ENCODE peak calls at places on chromosomes 5 and 9, in ten cellular contexts. S, R, L, Q, Z, B, M, G, D and O are unnamed samples.
A peak's percentile ranks its signal among the peaks of the same experiment; 100 is the strongest.

GRCh38 chr9:134324359-134325095 is 1.7 kb upstream of the RXRA start:
- DNase-seq in S (no peak), R (no peak), L (no peak), Q (no peak), Z (no peak), B (no peak), M (no peak), G (no peak), D (peak; percentile 51), O (peak; percentile 45)

GRCh38 chr5:107670927-107671741 is at the start of gene EFNA5:
- DNase-seq in S (peak; percentile 52), R (peak; percentile 45), L (peak; percentile 29), Q (peak; percentile 26), Z (no peak), B (peak; percentile 59), M (no peak), G (peak; percentile 77), D (peak; percentile 62), O (no peak)

GRCh38 chr9:127163409-127163808 is 41.0 kb upstream of the ANGPTL2 start:
- DNase-seq in S (peak; percentile 28), R (no peak), L (no peak), Q (no peak), Z (no peak), B (no peak), M (no peak), G (peak; percentile 77), D (peak; percentile 92), O (no peak)

GRCh38 chr9:95611354-95611753 is 94.6 kb upstream of the PTCH1 start:
- DNase-seq in S (no peak), R (no peak), L (no peak), Q (no peak), Z (no peak), B (no peak), M (no peak), G (no peak), D (no peak), O (no peak)

GRCh38 chr5:22779499-22779898 is 73.6 kb downstream of the CDH12 start:
- DNase-seq in S (no peak), R (no peak), L (no peak), Q (no peak), Z (no peak), B (no peak), M (no peak), G (no peak), D (no peak), O (no peak)

GRCh38 chr9:98708933-98709911 is at the start of gene GABBR2:
- DNase-seq in S (no peak), R (peak; percentile 37), L (no peak), Q (peak; percentile 3), Z (no peak), B (no peak), M (no peak), G (no peak), D (no peak), O (no peak)

GRCh38 chr9:98831636-98832035 is 24.2 kb downstream of the GALNT12 start:
- DNase-seq in S (no peak), R (no peak), L (no peak), Q (no peak), Z (no peak), B (no peak), M (no peak), G (no peak), D (no peak), O (no peak)

GRCh38 chr5:90911169-90911568 is 352.6 kb downstream of the ADGRV1 start:
- DNase-seq in S (no peak), R (no peak), L (no peak), Q (no peak), Z (no peak), B (no peak), M (no peak), G (no peak), D (no peak), O (no peak)

GRCh38 chr9:91896513-91897121 is 53.4 kb downstream of the ROR2 start:
- DNase-seq in S (no peak), R (no peak), L (no peak), Q (no peak), Z (no peak), B (no peak), M (no peak), G (peak; percentile 68), D (no peak), O (peak; percentile 49)

GRCh38 chr9:69822091-69822750 is 1.6 kb downstream of the CFAP95 start:
- DNase-seq in S (no peak), R (no peak), L (no peak), Q (no peak), Z (no peak), B (no peak), M (no peak), G (peak; percentile 83), D (peak; percentile 58), O (peak; percentile 10)